ENCODE peak calls at places on chromosomes 7 and 10, in nine cellular contexts. One of them, this sample, is unnamed.

GRCh38 chr7:149615690-149616270 is 118.2 kb upstream of the ZNF746 start:
- DNase-seq in left ventricle myocardium inferior: peak; percentile 29
- DNase-seq in CD8-positive, alpha-beta memory T cell: no peak
- DNase-seq in fibroblast of lung: no peak
- DNase-seq in H1: no peak
- DNase-seq in GM10248: no peak
- DNase-seq in NCI-H2081: no peak
- DNase-seq in occipital lobe: no peak
- DNase-seq in heart left ventricle: peak; percentile 50
- DNase-seq in this sample: no peak

GRCh38 chr7:117759950-117760640 is 113.1 kb downstream of the CTTNBP2 start:
- DNase-seq in left ventricle myocardium inferior: no peak
- DNase-seq in CD8-positive, alpha-beta memory T cell: no peak
- DNase-seq in fibroblast of lung: peak; percentile 97
- DNase-seq in H1: no peak
- DNase-seq in GM10248: no peak
- DNase-seq in NCI-H2081: no peak
- DNase-seq in occipital lobe: no peak
- DNase-seq in heart left ventricle: no peak
- DNase-seq in this sample: no peak

GRCh38 chr10:52353960-52354394 is 39.9 kb downstream of the DKK1 start:
- DNase-seq in left ventricle myocardium inferior: no peak
- DNase-seq in CD8-positive, alpha-beta memory T cell: no peak
- DNase-seq in fibroblast of lung: peak; percentile 36
- DNase-seq in H1: no peak
- DNase-seq in GM10248: no peak
- DNase-seq in NCI-H2081: no peak
- DNase-seq in occipital lobe: no peak
- DNase-seq in heart left ventricle: no peak
- DNase-seq in this sample: no peak

GRCh38 chr10:50512214-50512595 is 111.6 kb downstream of the SGMS1 start:
- DNase-seq in left ventricle myocardium inferior: no peak
- DNase-seq in CD8-positive, alpha-beta memory T cell: no peak
- DNase-seq in fibroblast of lung: peak; percentile 36
- DNase-seq in H1: no peak
- DNase-seq in GM10248: no peak
- DNase-seq in NCI-H2081: no peak
- DNase-seq in occipital lobe: no peak
- DNase-seq in heart left ventricle: no peak
- DNase-seq in this sample: no peak

GRCh38 chr7:99170730-99171074 is 26.8 kb upstream of the SMURF1 start:
- DNase-seq in left ventricle myocardium inferior: no peak
- DNase-seq in CD8-positive, alpha-beta memory T cell: no peak
- DNase-seq in fibroblast of lung: no peak
- DNase-seq in H1: no peak
- DNase-seq in GM10248: no peak
- DNase-seq in NCI-H2081: no peak
- DNase-seq in occipital lobe: no peak
- DNase-seq in heart left ventricle: no peak
- DNase-seq in this sample: no peak

GRCh38 chr7:140008755-140009610 is 53.8 kb downstream of the PARP12 start:
- DNase-seq in left ventricle myocardium inferior: no peak
- DNase-seq in CD8-positive, alpha-beta memory T cell: no peak
- DNase-seq in fibroblast of lung: no peak
- DNase-seq in H1: no peak
- DNase-seq in GM10248: no peak
- DNase-seq in NCI-H2081: no peak
- DNase-seq in occipital lobe: no peak
- DNase-seq in heart left ventricle: no peak
- DNase-seq in this sample: no peak

GRCh38 chr7:136130819-136131637 is 153.9 kb upstream of the MTPN start:
- DNase-seq in left ventricle myocardium inferior: no peak
- DNase-seq in CD8-positive, alpha-beta memory T cell: no peak
- DNase-seq in fibroblast of lung: no peak
- DNase-seq in H1: no peak
- DNase-seq in GM10248: no peak
- DNase-seq in NCI-H2081: no peak
- DNase-seq in occipital lobe: no peak
- DNase-seq in heart left ventricle: no peak
- DNase-seq in this sample: no peak

GRCh38 chr10:22832198-22832597 is 95.7 kb upstream of the ARMC3 start:
- DNase-seq in left ventricle myocardium inferior: no peak
- DNase-seq in CD8-positive, alpha-beta memory T cell: no peak
- DNase-seq in fibroblast of lung: no peak
- DNase-seq in H1: no peak
- DNase-seq in GM10248: no peak
- DNase-seq in NCI-H2081: no peak
- DNase-seq in occipital lobe: no peak
- DNase-seq in heart left ventricle: no peak
- DNase-seq in this sample: no peak

GRCh38 chr7:22866965-22867364 is 44.3 kb upstream of the TOMM7 start:
- DNase-seq in left ventricle myocardium inferior: no peak
- DNase-seq in CD8-positive, alpha-beta memory T cell: no peak
- DNase-seq in fibroblast of lung: peak; percentile 65
- DNase-seq in H1: no peak
- DNase-seq in GM10248: no peak
- DNase-seq in NCI-H2081: no peak
- DNase-seq in occipital lobe: no peak
- DNase-seq in heart left ventricle: no peak
- DNase-seq in this sample: no peak

GRCh38 chr10:115094605-115095004 is 1.4 kb downstream of the ATRNL1 start:
- DNase-seq in left ventricle myocardium inferior: no peak
- DNase-seq in CD8-positive, alpha-beta memory T cell: no peak
- DNase-seq in fibroblast of lung: no peak
- DNase-seq in H1: no peak
- DNase-seq in GM10248: no peak
- DNase-seq in NCI-H2081: no peak
- DNase-seq in occipital lobe: no peak
- DNase-seq in heart left ventricle: no peak
- DNase-seq in this sample: no peak

GRCh38 chr7:122200888-122201287 is 56.8 kb upstream of the AASS start:
- DNase-seq in left ventricle myocardium inferior: no peak
- DNase-seq in CD8-positive, alpha-beta memory T cell: no peak
- DNase-seq in fibroblast of lung: no peak
- DNase-seq in H1: no peak
- DNase-seq in GM10248: no peak
- DNase-seq in NCI-H2081: no peak
- DNase-seq in occipital lobe: no peak
- DNase-seq in heart left ventricle: no peak
- DNase-seq in this sample: no peak

GRCh38 chr10:71957546-71958275 is 6.5 kb upstream of the CHST3 start:
- DNase-seq in left ventricle myocardium inferior: no peak
- DNase-seq in CD8-positive, alpha-beta memory T cell: no peak
- DNase-seq in fibroblast of lung: no peak
- DNase-seq in H1: no peak
- DNase-seq in GM10248: no peak
- DNase-seq in NCI-H2081: no peak
- DNase-seq in occipital lobe: no peak
- DNase-seq in heart left ventricle: no peak
- DNase-seq in this sample: no peak

GRCh38 chr7:155459867-155460461 is 2.0 kb downstream of the EN2 start:
- DNase-seq in left ventricle myocardium inferior: no peak
- DNase-seq in CD8-positive, alpha-beta memory T cell: no peak
- DNase-seq in fibroblast of lung: no peak
- DNase-seq in H1: no peak
- DNase-seq in GM10248: no peak
- DNase-seq in NCI-H2081: no peak
- DNase-seq in occipital lobe: no peak
- DNase-seq in heart left ventricle: no peak
- DNase-seq in this sample: no peak

GRCh38 chr7:143415696-143416095 is 7.0 kb upstream of the EPHA1 start:
- DNase-seq in left ventricle myocardium inferior: no peak
- DNase-seq in CD8-positive, alpha-beta memory T cell: no peak
- DNase-seq in fibroblast of lung: peak; percentile 72
- DNase-seq in H1: no peak
- DNase-seq in GM10248: no peak
- DNase-seq in NCI-H2081: no peak
- DNase-seq in occipital lobe: no peak
- DNase-seq in heart left ventricle: no peak
- DNase-seq in this sample: no peak

GRCh38 chr7:72481934-72482333 is 69.8 kb upstream of the CALN1 start:
- DNase-seq in left ventricle myocardium inferior: no peak
- DNase-seq in CD8-positive, alpha-beta memory T cell: no peak
- DNase-seq in fibroblast of lung: no peak
- DNase-seq in H1: no peak
- DNase-seq in GM10248: no peak
- DNase-seq in NCI-H2081: no peak
- DNase-seq in occipital lobe: no peak
- DNase-seq in heart left ventricle: no peak
- DNase-seq in this sample: no peak

GRCh38 chr10:92074126-92074887 is 150.7 kb downstream of the BTAF1 start:
- DNase-seq in left ventricle myocardium inferior: no peak
- DNase-seq in CD8-positive, alpha-beta memory T cell: no peak
- DNase-seq in fibroblast of lung: no peak
- DNase-seq in H1: no peak
- DNase-seq in GM10248: no peak
- DNase-seq in NCI-H2081: no peak
- DNase-seq in occipital lobe: no peak
- DNase-seq in heart left ventricle: no peak
- DNase-seq in this sample: no peak

GRCh38 chr7:7183061-7183832 is 903 bp downstream of the C1GALT1 start:
- DNase-seq in left ventricle myocardium inferior: peak; percentile 54
- DNase-seq in CD8-positive, alpha-beta memory T cell: peak; percentile 55
- DNase-seq in fibroblast of lung: peak; percentile 33
- DNase-seq in H1: no peak
- DNase-seq in GM10248: peak; percentile 55
- DNase-seq in NCI-H2081: peak; percentile 67
- DNase-seq in occipital lobe: no peak
- DNase-seq in heart left ventricle: peak; percentile 59
- DNase-seq in this sample: peak; percentile 42

GRCh38 chr7:952548-953441 is 1.7 kb downstream of the ADAP1 start:
- DNase-seq in left ventricle myocardium inferior: peak; percentile 8
- DNase-seq in CD8-positive, alpha-beta memory T cell: no peak
- DNase-seq in fibroblast of lung: no peak
- DNase-seq in H1: no peak
- DNase-seq in GM10248: no peak
- DNase-seq in NCI-H2081: no peak
- DNase-seq in occipital lobe: no peak
- DNase-seq in heart left ventricle: peak; percentile 25
- DNase-seq in this sample: no peak

GRCh38 chr7:50212666-50213621 is 91.6 kb upstream of the IKZF1 start:
- DNase-seq in left ventricle myocardium inferior: no peak
- DNase-seq in CD8-positive, alpha-beta memory T cell: no peak
- DNase-seq in fibroblast of lung: no peak
- DNase-seq in H1: no peak
- DNase-seq in GM10248: no peak
- DNase-seq in NCI-H2081: no peak
- DNase-seq in occipital lobe: no peak
- DNase-seq in heart left ventricle: no peak
- DNase-seq in this sample: no peak

GRCh38 chr10:92291921-92292860 is 1.2 kb downstream of the MARCHF5 start:
- DNase-seq in left ventricle myocardium inferior: peak; percentile 50
- DNase-seq in CD8-positive, alpha-beta memory T cell: peak; percentile 20
- DNase-seq in fibroblast of lung: peak; percentile 51
- DNase-seq in H1: no peak
- DNase-seq in GM10248: peak; percentile 63
- DNase-seq in NCI-H2081: peak; percentile 37
- DNase-seq in occipital lobe: peak; percentile 6
- DNase-seq in heart left ventricle: peak; percentile 54
- DNase-seq in this sample: peak; percentile 22

GRCh38 chr10:32171213-32171612 is 115.0 kb upstream of the KIF5B start:
- DNase-seq in left ventricle myocardium inferior: no peak
- DNase-seq in CD8-positive, alpha-beta memory T cell: no peak
- DNase-seq in fibroblast of lung: no peak
- DNase-seq in H1: no peak
- DNase-seq in GM10248: no peak
- DNase-seq in NCI-H2081: no peak
- DNase-seq in occipital lobe: no peak
- DNase-seq in heart left ventricle: no peak
- DNase-seq in this sample: peak; percentile 48

GRCh38 chr7:43647314-43647691 is 64.4 kb downstream of the STK17A start:
- DNase-seq in left ventricle myocardium inferior: no peak
- DNase-seq in CD8-positive, alpha-beta memory T cell: no peak
- DNase-seq in fibroblast of lung: peak; percentile 97
- DNase-seq in H1: peak; percentile 34
- DNase-seq in GM10248: no peak
- DNase-seq in NCI-H2081: no peak
- DNase-seq in occipital lobe: no peak
- DNase-seq in heart left ventricle: peak; percentile 39
- DNase-seq in this sample: no peak

GRCh38 chr7:45718464-45719330 is 144.5 kb downstream of the ADCY1 start:
- DNase-seq in left ventricle myocardium inferior: no peak
- DNase-seq in CD8-positive, alpha-beta memory T cell: no peak
- DNase-seq in fibroblast of lung: peak; percentile 58
- DNase-seq in H1: no peak
- DNase-seq in GM10248: no peak
- DNase-seq in NCI-H2081: no peak
- DNase-seq in occipital lobe: no peak
- DNase-seq in heart left ventricle: no peak
- DNase-seq in this sample: no peak

GRCh38 chr7:137835486-137836112 is 11.2 kb downstream of the DGKI start:
- DNase-seq in left ventricle myocardium inferior: no peak
- DNase-seq in CD8-positive, alpha-beta memory T cell: no peak
- DNase-seq in fibroblast of lung: no peak
- DNase-seq in H1: no peak
- DNase-seq in GM10248: no peak
- DNase-seq in NCI-H2081: no peak
- DNase-seq in occipital lobe: no peak
- DNase-seq in heart left ventricle: no peak
- DNase-seq in this sample: no peak

GRCh38 chr10:47454294-47455058 is 29.4 kb downstream of the ANXA8 start:
- DNase-seq in left ventricle myocardium inferior: no peak
- DNase-seq in CD8-positive, alpha-beta memory T cell: no peak
- DNase-seq in fibroblast of lung: no peak
- DNase-seq in H1: no peak
- DNase-seq in GM10248: peak; percentile 7
- DNase-seq in NCI-H2081: no peak
- DNase-seq in occipital lobe: no peak
- DNase-seq in heart left ventricle: no peak
- DNase-seq in this sample: no peak

GRCh38 chr10:59337254-59337653 is 25.1 kb downstream of the FAM13C start:
- DNase-seq in left ventricle myocardium inferior: no peak
- DNase-seq in CD8-positive, alpha-beta memory T cell: no peak
- DNase-seq in fibroblast of lung: peak; percentile 91
- DNase-seq in H1: no peak
- DNase-seq in GM10248: no peak
- DNase-seq in NCI-H2081: peak; percentile 7
- DNase-seq in occipital lobe: no peak
- DNase-seq in heart left ventricle: peak; percentile 29
- DNase-seq in this sample: peak; percentile 55

GRCh38 chr7:69502358-69502757 is 95.9 kb upstream of the AUTS2 start:
- DNase-seq in left ventricle myocardium inferior: no peak
- DNase-seq in CD8-positive, alpha-beta memory T cell: no peak
- DNase-seq in fibroblast of lung: no peak
- DNase-seq in H1: no peak
- DNase-seq in GM10248: no peak
- DNase-seq in NCI-H2081: no peak
- DNase-seq in occipital lobe: no peak
- DNase-seq in heart left ventricle: no peak
- DNase-seq in this sample: no peak

GRCh38 chr10:77526861-77527617 is 110.6 kb downstream of the KCNMA1 start:
- DNase-seq in left ventricle myocardium inferior: no peak
- DNase-seq in CD8-positive, alpha-beta memory T cell: no peak
- DNase-seq in fibroblast of lung: no peak
- DNase-seq in H1: no peak
- DNase-seq in GM10248: no peak
- DNase-seq in NCI-H2081: no peak
- DNase-seq in occipital lobe: no peak
- DNase-seq in heart left ventricle: no peak
- DNase-seq in this sample: no peak

GRCh38 chr7:75937958-75938786 is 23.2 kb downstream of the POR start:
- DNase-seq in left ventricle myocardium inferior: peak; percentile 67
- DNase-seq in CD8-positive, alpha-beta memory T cell: no peak
- DNase-seq in fibroblast of lung: peak; percentile 88
- DNase-seq in H1: no peak
- DNase-seq in GM10248: no peak
- DNase-seq in NCI-H2081: no peak
- DNase-seq in occipital lobe: peak; percentile 25
- DNase-seq in heart left ventricle: peak; percentile 92
- DNase-seq in this sample: peak; percentile 19

GRCh38 chr10:58436071-58436470 is 50.9 kb downstream of the TFAM start:
- DNase-seq in left ventricle myocardium inferior: no peak
- DNase-seq in CD8-positive, alpha-beta memory T cell: no peak
- DNase-seq in fibroblast of lung: peak; percentile 55
- DNase-seq in H1: no peak
- DNase-seq in GM10248: no peak
- DNase-seq in NCI-H2081: peak; percentile 21
- DNase-seq in occipital lobe: no peak
- DNase-seq in heart left ventricle: no peak
- DNase-seq in this sample: no peak

GRCh38 chr7:20340839-20341238 is 10.1 kb downstream of the ITGB8 start:
- DNase-seq in left ventricle myocardium inferior: no peak
- DNase-seq in CD8-positive, alpha-beta memory T cell: no peak
- DNase-seq in fibroblast of lung: no peak
- DNase-seq in H1: no peak
- DNase-seq in GM10248: no peak
- DNase-seq in NCI-H2081: no peak
- DNase-seq in occipital lobe: peak; percentile 33
- DNase-seq in heart left ventricle: no peak
- DNase-seq in this sample: peak; percentile 17

This sample was measured in NCI-H345.